ENCODE peak calls at places on chromosomes 6 and 20, in ten cellular contexts. R, V, F, Y, G, M, Q, H, I and O are unnamed samples.

GRCh38 chr6:75762063-75762462 is 13.0 kb downstream of the MYO6 start:
- DNase-seq in R (no peak), V (no peak), F (no peak), Y (no peak), G (no peak), M (no peak), Q (no peak), H (no peak), I (no peak), O (no peak)

GRCh38 chr20:47778398-47779354 is 6.6 kb downstream of the SULF2 start:
- DNase-seq in R (no peak), V (no peak), F (no peak), Y (no peak), G (no peak), M (no peak), Q (no peak), H (no peak), I (no peak), O (no peak)

GRCh38 chr6:7433211-7433610 is 43.6 kb downstream of the RIOK1 start:
- DNase-seq in R (no peak), V (no peak), F (no peak), Y (no peak), G (no peak), M (no peak), Q (no peak), H (no peak), I (no peak), O (no peak)

GRCh38 chr20:1513801-1514200 is 22.6 kb upstream of the SIRPB2 start:
- DNase-seq in R (no peak), V (no peak), F (no peak), Y (no peak), G (no peak), M (no peak), Q (no peak), H (no peak), I (no peak), O (no peak)

GRCh38 chr20:2889209-2889608 is 15.9 kb downstream of the PTPRA start:
- DNase-seq in R (no peak), V (no peak), F (no peak), Y (no peak), G (no peak), M (no peak), Q (no peak), H (no peak), I (no peak), O (no peak)

GRCh38 chr6:117540670-117541069 is 58.2 kb downstream of the DCBLD1 start:
- DNase-seq in R (no peak), V (no peak), F (no peak), Y (no peak), G (no peak), M (no peak), Q (no peak), H (peak; percentile 38), I (no peak), O (no peak)

GRCh38 chr6:130943738-130944137 is 116.5 kb downstream of the SMLR1 start:
- DNase-seq in R (peak; percentile 11), V (peak; percentile 44), F (peak; percentile 88), Y (no peak), G (no peak), M (no peak), Q (no peak), H (no peak), I (no peak), O (no peak)

GRCh38 chr6:42104095-42104806 is 38.2 kb downstream of the C6orf132 start:
- DNase-seq in R (peak; percentile 84), V (peak; percentile 78), F (peak; percentile 61), Y (peak; percentile 92), G (no peak), M (peak; percentile 75), Q (peak; percentile 90), H (peak; percentile 72), I (no peak), O (no peak)

DNA sequence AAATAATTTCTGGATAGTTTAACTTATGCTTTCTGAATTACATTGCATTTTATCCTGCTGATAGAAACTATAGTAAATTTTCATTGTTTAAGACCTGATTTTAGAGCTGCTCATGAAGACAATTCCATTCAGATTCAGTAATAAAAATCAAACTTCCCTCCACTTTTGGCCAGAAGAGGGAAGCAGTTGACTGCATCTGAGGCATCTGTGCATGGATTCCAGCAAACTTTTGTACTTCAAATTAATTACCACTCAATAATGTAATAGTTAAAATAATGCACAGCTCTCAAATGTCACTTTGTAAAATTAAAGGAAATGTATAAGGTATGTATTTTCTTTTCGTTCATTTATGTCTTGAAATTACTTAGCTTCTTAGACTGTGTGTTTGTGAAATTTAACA is 64.2 kb upstream of the SLC35B3 start:
- DNase-seq in R (peak; percentile 9), V (peak; percentile 18), F (peak; percentile 10), Y (peak; percentile 3), G (no peak), M (peak; percentile 6), Q (no peak), H (peak; percentile 52), I (no peak), O (no peak)
- TF ChIP-seq CTCF in R (no peak), V (peak; percentile 78), F (peak; percentile 53), Y (no peak), G (peak; percentile 52), M (peak; percentile 64), Q (peak; percentile 6), H (no peak), I (peak; percentile 22), O (peak; percentile 27)

DNA sequence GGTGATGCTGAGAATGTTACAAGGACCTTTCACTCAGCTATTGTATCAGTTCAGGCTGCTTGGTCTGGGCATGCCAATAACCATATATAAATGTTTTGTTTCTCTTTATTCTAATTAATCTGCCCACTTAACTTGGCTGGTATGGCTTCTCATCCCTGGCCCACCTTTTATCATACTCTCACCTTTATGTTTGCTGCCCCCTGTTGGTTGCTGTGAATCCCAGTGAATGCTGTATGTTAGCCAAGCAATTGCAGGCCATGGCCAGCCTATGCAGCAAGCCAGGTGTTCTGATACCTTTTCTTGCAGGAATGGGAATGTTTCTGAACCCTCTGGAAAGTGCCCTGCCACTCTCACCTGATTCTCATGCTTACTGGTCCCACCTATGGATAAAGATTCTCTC is 54.6 kb downstream of the PCSK2 start:
- DNase-seq in R (peak; percentile 67), V (peak; percentile 62), F (peak; percentile 64), Y (no peak), G (no peak), M (peak; percentile 52), Q (no peak), H (no peak), I (no peak), O (no peak)
- TF ChIP-seq CTCF in R (no peak), V (peak; percentile 46), F (peak; percentile 73), Y (no peak), G (no peak), M (peak; percentile 51), Q (peak; percentile 42), H (peak; percentile 36), I (peak; percentile 49), O (peak; percentile 14)

GRCh38 chr6:105177521-105177920 is 2.3 kb downstream of the POPDC3 start:
- DNase-seq in R (no peak), V (no peak), F (no peak), Y (no peak), G (no peak), M (no peak), Q (no peak), H (no peak), I (no peak), O (no peak)

GRCh38 chr6:105181981-105182515 is 2.2 kb upstream of the POPDC3 start:
- DNase-seq in R (peak; percentile 52), V (no peak), F (no peak), Y (no peak), G (no peak), M (no peak), Q (no peak), H (no peak), I (no peak), O (no peak)

GRCh38 chr6:105178110-105178509 is 1.7 kb downstream of the POPDC3 start:
- DNase-seq in R (no peak), V (no peak), F (no peak), Y (peak; percentile 83), G (peak; percentile 96), M (no peak), Q (no peak), H (peak; percentile 90), I (peak; percentile 43), O (peak; percentile 45)

GRCh38 chr6:105178636-105179035 is 1.2 kb downstream of the POPDC3 start:
- DNase-seq in R (no peak), V (no peak), F (no peak), Y (no peak), G (no peak), M (no peak), Q (no peak), H (no peak), I (no peak), O (no peak)

GRCh38 chr6:105179244-105180065 is at the start of gene POPDC3:
- DNase-seq in R (peak; percentile 77), V (peak; percentile 54), F (no peak), Y (peak; percentile 28), G (peak; percentile 18), M (peak; percentile 69), Q (peak; percentile 26), H (peak; percentile 67), I (no peak), O (no peak)
- TF ChIP-seq CTCF in R (no peak), V (no peak), F (no peak), Y (no peak), G (peak; percentile 35), M (no peak), Q (no peak), H (no peak), I (no peak), O (no peak)

GRCh38 chr6:158334534-158334933 is 22.3 kb downstream of the TULP4 start:
- DNase-seq in R (no peak), V (no peak), F (no peak), Y (no peak), G (no peak), M (no peak), Q (no peak), H (no peak), I (no peak), O (no peak)

GRCh38 chr6:158340252-158340651 is 28.0 kb downstream of the TULP4 start:
- DNase-seq in R (no peak), V (no peak), F (no peak), Y (no peak), G (no peak), M (no peak), Q (no peak), H (no peak), I (no peak), O (no peak)

GRCh38 chr6:158333094-158333493 is 20.8 kb downstream of the TULP4 start:
- DNase-seq in R (no peak), V (no peak), F (no peak), Y (no peak), G (no peak), M (no peak), Q (no peak), H (no peak), I (no peak), O (no peak)

GRCh38 chr6:158338311-158339112 is 26.2 kb downstream of the TULP4 start:
- DNase-seq in R (no peak), V (no peak), F (peak; percentile 39), Y (no peak), G (no peak), M (no peak), Q (no peak), H (no peak), I (no peak), O (no peak)

DNA sequence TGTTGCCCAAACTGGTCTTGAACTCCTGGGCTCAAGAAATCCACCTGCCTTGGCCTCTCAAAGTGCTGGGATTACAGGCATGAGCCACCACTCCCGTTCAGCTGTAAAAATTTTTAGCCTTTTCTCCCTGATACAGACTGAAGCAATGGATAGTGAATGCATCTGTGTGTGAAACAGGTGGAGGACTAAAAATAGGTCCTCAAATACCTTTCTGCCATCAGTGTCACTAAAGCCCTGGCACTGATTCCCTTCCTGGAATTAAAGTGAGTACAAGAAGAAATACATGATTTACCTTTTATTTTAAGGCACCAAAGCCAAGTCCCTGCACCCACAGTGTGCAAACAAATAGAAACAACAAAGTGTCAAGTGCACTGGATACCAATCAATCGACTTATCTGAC is 25.1 kb downstream of the TULP4 start:
- DNase-seq in R (no peak), V (no peak), F (no peak), Y (no peak), G (no peak), M (no peak), Q (no peak), H (no peak), I (no peak), O (no peak)
- TF ChIP-seq CTCF in R (no peak), V (no peak), F (no peak), Y (no peak), G (no peak), M (no peak), Q (no peak), H (no peak), I (no peak), O (no peak)